ENCODE peak calls at places on chromosomes 7 and 10, in six cellular contexts. R is astrocyte; G is Caco-2; X is activated CD8-positive, alpha-beta T cell treated with anti-CD3 and anti-CD28 coated beads for 36 hours; L is endodermal cell; C is suprapubic skin. O is an unnamed sample.
A peak's percentile ranks its signal among the peaks of the same experiment; 100 is the strongest.

GRCh38 chr10:7335977-7336376 is 74.9 kb downstream of the SFMBT2 start:
- DNase-seq in R (no peak), G (no peak), X (no peak), L (no peak), C (no peak), O (no peak)

GRCh38 chr10:34538291-34538829 is 276.7 kb downstream of the PARD3 start:
- DNase-seq in R (no peak), G (no peak), X (no peak), L (peak; percentile 76), C (no peak), O (peak; percentile 27)

GRCh38 chr10:26365681-26366327 is 72.3 kb upstream of the APBB1IP start:
- DNase-seq in R (no peak), G (no peak), X (peak; percentile 30), L (no peak), C (no peak), O (no peak)

GRCh38 chr10:17673517-17674051 is 29.6 kb downstream of the STAM start:
- DNase-seq in R (peak; percentile 97), G (peak; percentile 77), X (no peak), L (peak; percentile 89), C (no peak), O (peak; percentile 85)

GRCh38 chr10:98956576-98957260 is 278.9 kb downstream of the HPSE2 start:
- DNase-seq in R (peak; percentile 13), G (no peak), X (no peak), L (no peak), C (no peak), O (peak; percentile 43)

GRCh38 chr7:157502701-157503111 is 165.9 kb downstream of the DNAJB6 start:
- DNase-seq in R (no peak), G (no peak), X (peak; percentile 80), L (peak; percentile 28), C (no peak), O (no peak)

GRCh38 chr7:136294977-136295376 is 317.8 kb upstream of the MTPN start:
- DNase-seq in R (no peak), G (no peak), X (no peak), L (peak; percentile 44), C (no peak), O (no peak)

GRCh38 chr7:14420768-14421167 is 431.3 kb upstream of the ETV1 start:
- DNase-seq in R (no peak), G (peak; percentile 3), X (no peak), L (no peak), C (no peak), O (no peak)

GRCh38 chr7:16847381-16847860 is 34.4 kb downstream of the AGR3 start:
- DNase-seq in R (peak; percentile 64), G (peak; percentile 91), X (no peak), L (no peak), C (no peak), O (peak; percentile 70)

GRCh38 chr7:28041508-28042314 is 138.9 kb downstream of the JAZF1 start:
- DNase-seq in R (peak; percentile 92), G (peak; percentile 12), X (no peak), L (no peak), C (no peak), O (peak; percentile 94)

GRCh38 chr7:1497293-1497927 is 6.8 kb downstream of the INTS1 start:
- DNase-seq in R (no peak), G (no peak), X (no peak), L (no peak), C (no peak), O (no peak)

GRCh38 chr7:55260671-55261385 is 104.3 kb upstream of the LANCL2 start:
- DNase-seq in R (no peak), G (no peak), X (no peak), L (no peak), C (no peak), O (peak; percentile 23)

GRCh38 chr7:107506683-107507339 is 37.0 kb downstream of the GPR22 start:
- DNase-seq in R (no peak), G (peak; percentile 78), X (no peak), L (no peak), C (peak; percentile 69), O (no peak)

GRCh38 chr10:101238732-101239105 is 9.5 kb upstream of the LBX1 start:
- DNase-seq in R (no peak), G (no peak), X (no peak), L (peak; percentile 78), C (no peak), O (no peak)
- TF ChIP-seq CTCF in R (peak; percentile 54), G (no peak), X (peak; percentile 70), L (peak; percentile 97), C (peak; percentile 66), O (no peak)

GRCh38 chr7:151195616-151196450 is 8.8 kb upstream of the ASB10 start:
- DNase-seq in R (no peak), G (no peak), X (no peak), L (peak; percentile 81), C (no peak), O (no peak)
- TF ChIP-seq CTCF in R (no peak), G (no peak), X (no peak), L (no peak), C (no peak), O (no peak)

GRCh38 chr7:45924283-45924682 is 3.2 kb upstream of the IGFBP3 start:
- DNase-seq in R (peak; percentile 88), G (no peak), X (no peak), L (no peak), C (no peak), O (peak; percentile 91)
- TF ChIP-seq CTCF in R (no peak), G (no peak), X (no peak), L (no peak), C (no peak), O (no peak)

DNA sequence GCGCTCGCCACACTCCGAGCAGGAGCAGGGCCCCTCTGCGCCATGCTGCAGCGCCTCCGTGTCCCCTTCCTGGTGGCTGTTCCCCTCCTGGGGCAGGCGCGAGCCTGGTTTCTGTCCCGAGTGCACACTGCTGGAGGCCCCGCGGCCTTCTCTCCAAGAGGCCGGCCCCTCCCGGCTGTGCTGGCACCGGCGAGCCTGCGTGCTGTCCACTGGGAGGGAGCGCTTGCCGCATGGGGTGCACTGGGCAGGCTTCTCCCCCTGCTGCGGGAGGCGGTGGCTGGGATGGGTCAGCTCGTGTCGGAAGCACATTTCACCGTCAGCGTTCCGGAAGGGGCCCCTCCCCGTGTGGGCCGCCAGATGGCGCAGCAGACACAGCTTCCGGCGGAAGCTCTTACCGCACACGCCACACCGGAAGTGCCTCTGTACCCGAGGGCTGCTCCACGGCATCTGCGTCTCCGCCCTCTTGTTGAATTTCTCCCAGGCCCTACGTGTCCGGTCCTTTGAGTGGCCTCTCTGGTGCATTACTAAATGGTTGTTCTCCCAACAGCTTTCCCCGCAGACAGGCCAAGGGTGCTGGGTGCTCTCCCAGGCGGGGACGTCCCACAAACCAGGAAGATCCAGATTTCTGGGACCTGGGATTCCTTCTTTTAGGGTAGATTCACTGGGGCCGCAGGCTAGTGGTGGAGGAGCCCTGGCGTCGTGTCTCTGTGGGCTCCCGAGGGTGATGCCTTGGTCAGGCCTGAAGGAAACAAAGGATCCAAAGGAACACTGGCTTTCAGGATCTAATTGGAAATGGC is 18.7 kb downstream of the ZNF786 start:
- DNase-seq in R (no peak), G (peak; percentile 29), X (peak; percentile 63), L (peak; percentile 94), C (no peak), O (no peak)
- TF ChIP-seq CTCF in R (peak; percentile 5), G (peak; percentile 31), X (no peak), L (peak; percentile 82), C (no peak), O (no peak)

GRCh38 chr7:133135451-133135850 is 53.6 kb upstream of the CHCHD3 start:
- DNase-seq in R (no peak), G (no peak), X (no peak), L (no peak), C (no peak), O (no peak)

GRCh38 chr7:133140994-133141595 is 59.2 kb upstream of the CHCHD3 start:
- DNase-seq in R (no peak), G (no peak), X (no peak), L (no peak), C (no peak), O (no peak)

GRCh38 chr7:133134810-133135209 is 52.9 kb upstream of the CHCHD3 start:
- DNase-seq in R (no peak), G (no peak), X (no peak), L (no peak), C (no peak), O (no peak)

DNA sequence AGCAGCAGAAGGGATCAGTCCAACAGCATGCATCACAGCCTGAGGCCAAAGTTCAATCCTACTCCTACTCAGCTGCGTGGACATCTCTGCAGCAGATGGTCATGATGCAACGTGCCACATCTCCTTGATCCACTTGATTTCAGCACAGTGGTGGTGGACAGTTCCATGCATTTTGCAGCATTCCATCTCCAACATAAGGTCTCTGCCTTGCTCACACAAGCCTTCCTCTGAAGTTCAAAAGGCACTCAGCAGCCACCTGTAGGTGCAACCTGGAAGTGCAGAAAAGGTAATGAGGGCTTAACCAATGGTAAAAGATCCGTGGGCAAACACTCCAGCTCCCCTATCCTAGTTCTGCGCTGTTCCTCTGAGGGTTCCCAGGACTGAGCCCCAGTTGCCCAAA is 57.5 kb upstream of the CHCHD3 start:
- DNase-seq in R (peak; percentile 35), G (peak; percentile 66), X (peak; percentile 6), L (peak; percentile 94), C (no peak), O (peak; percentile 51)
- TF ChIP-seq CTCF in R (peak; percentile 28), G (peak; percentile 35), X (no peak), L (peak; percentile 82), C (no peak), O (no peak)

DNA sequence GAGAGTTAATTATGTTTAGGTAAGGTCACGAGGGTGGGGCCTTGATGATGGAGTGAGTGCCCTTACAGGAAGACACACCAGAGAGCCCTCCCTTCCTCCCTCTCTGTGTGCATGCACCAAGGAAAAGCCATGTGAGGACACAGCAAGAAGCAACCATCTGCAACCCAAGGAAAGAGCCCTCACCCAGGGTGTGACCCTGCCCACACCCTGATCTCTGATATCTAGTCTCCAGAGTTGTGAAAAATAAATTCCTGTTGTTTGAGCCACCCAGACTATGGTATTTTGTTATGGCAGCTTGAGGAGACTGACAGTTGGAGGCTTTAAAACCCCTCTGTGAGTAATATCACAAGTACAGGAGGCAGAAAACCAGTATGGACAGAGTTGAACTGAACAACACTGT is 15.0 kb upstream of the MCM10 start:
- DNase-seq in R (no peak), G (no peak), X (no peak), L (no peak), C (no peak), O (peak; percentile 12)
- TF ChIP-seq CTCF in R (no peak), G (no peak), X (no peak), L (no peak), C (no peak), O (no peak)

O was measured in fibroblast of lung.